ENCODE peak calls at places on chromosome 10, in eight cellular contexts. K is neural progenitor cell; P is hypothalamus; G is AML-193; L is amniotic stem cell; M is nephron progenitor cell; A is activated CD8-positive, alpha-beta T cell treated with anti-CD3 and anti-CD28 coated beads, Interleukin-2, amount 10 ng/mL, durations not matched to agents 7 days and 5 days; Y is ACHN. O is an unnamed sample.

GRCh38 chr10:52742723-52743122 is 29.9 kb downstream of the MBL2 start:
- DNase-seq in K (no peak), P (no peak), G (no peak), L (no peak), M (no peak), A (no peak), Y (no peak), O (no peak)

GRCh38 chr10:427746-428519 is 261.5 kb downstream of the DIP2C start:
- DNase-seq in K (no peak), P (no peak), G (no peak), L (no peak), M (no peak), A (no peak), Y (no peak), O (no peak)

GRCh38 chr10:103493911-103494877 is 689 bp downstream of the NEURL1 start:
- DNase-seq in K (peak; percentile 57), P (no peak), G (no peak), L (no peak), M (peak; percentile 65), A (peak; percentile 63), Y (no peak), O (peak; percentile 63)

GRCh38 chr10:23405540-23405939 is 33.3 kb upstream of the OTUD1 start:
- DNase-seq in K (no peak), P (no peak), G (no peak), L (no peak), M (no peak), A (no peak), Y (no peak), O (peak; percentile 77)

GRCh38 chr10:3955954-3956617 is 171.1 kb upstream of the KLF6 start:
- DNase-seq in K (peak; percentile 36), P (no peak), G (no peak), L (no peak), M (no peak), A (no peak), Y (no peak), O (no peak)

GRCh38 chr10:114274616-114275453 is 35.8 kb downstream of the VWA2 start:
- DNase-seq in K (no peak), P (no peak), G (no peak), L (no peak), M (no peak), A (no peak), Y (no peak), O (no peak)

GRCh38 chr10:86191166-86191565 is 175.4 kb downstream of the GRID1 start:
- DNase-seq in K (no peak), P (no peak), G (no peak), L (no peak), M (no peak), A (no peak), Y (no peak), O (no peak)

GRCh38 chr10:26725837-26726727 is 28.6 kb downstream of the PDSS1 start:
- DNase-seq in K (peak; percentile 52), P (peak; percentile 66), G (peak; percentile 37), L (peak; percentile 35), M (peak; percentile 35), A (peak; percentile 58), Y (peak; percentile 49), O (peak; percentile 4)

GRCh38 chr10:86289577-86289868 is 77.1 kb downstream of the GRID1 start:
- DNase-seq in K (no peak), P (no peak), G (no peak), L (no peak), M (no peak), A (no peak), Y (no peak), O (no peak)

GRCh38 chr10:121804460-121804859 is 123.4 kb downstream of the ATE1 start:
- DNase-seq in K (no peak), P (no peak), G (no peak), L (no peak), M (no peak), A (no peak), Y (no peak), O (no peak)

GRCh38 chr10:63431962-63432797 is 33.6 kb downstream of the JMJD1C start:
- DNase-seq in K (no peak), P (no peak), G (no peak), L (no peak), M (no peak), A (no peak), Y (no peak), O (peak; percentile 45)

GRCh38 chr10:103884681-103885139 is 29.3 kb upstream of the SH3PXD2A start:
- DNase-seq in K (peak; percentile 67), P (no peak), G (peak; percentile 59), L (no peak), M (peak; percentile 52), A (peak; percentile 29), Y (peak; percentile 66), O (peak; percentile 12)

GRCh38 chr10:49080071-49080470 is 35.3 kb downstream of the VSTM4 start:
- DNase-seq in K (no peak), P (no peak), G (no peak), L (no peak), M (no peak), A (peak; percentile 23), Y (no peak), O (no peak)

GRCh38 chr10:132223156-132223590 is 36.4 kb downstream of the DPYSL4 start:
- DNase-seq in K (peak; percentile 91), P (peak; percentile 79), G (peak; percentile 51), L (peak; percentile 71), M (peak; percentile 87), A (peak; percentile 81), Y (peak; percentile 91), O (peak; percentile 14)

GRCh38 chr10:100650693-100651092 is 94.7 kb upstream of the PAX2 start:
- DNase-seq in K (no peak), P (no peak), G (no peak), L (no peak), M (no peak), A (no peak), Y (no peak), O (no peak)

GRCh38 chr10:96390460-96390864 is 31.7 kb upstream of the OPALIN start:
- DNase-seq in K (no peak), P (peak; percentile 84), G (no peak), L (no peak), M (no peak), A (no peak), Y (no peak), O (no peak)

GRCh38 chr10:50883624-50884023 is 1.8 kb downstream of the A1CF start:
- DNase-seq in K (no peak), P (no peak), G (no peak), L (no peak), M (no peak), A (no peak), Y (no peak), O (no peak)

GRCh38 chr10:19815478-19816419 is 483 bp upstream of the PLXDC2 start:
- DNase-seq in K (peak; percentile 93), P (peak; percentile 72), G (peak; percentile 9), L (no peak), M (peak; percentile 79), A (no peak), Y (peak; percentile 82), O (peak; percentile 94)

GRCh38 chr10:49627031-49627430 is 13.2 kb downstream of the CHAT start:
- DNase-seq in K (no peak), P (no peak), G (no peak), L (no peak), M (no peak), A (no peak), Y (no peak), O (no peak)

GRCh38 chr10:47159361-47160228 is 140.4 kb upstream of the GDF10 start:
- DNase-seq in K (no peak), P (no peak), G (no peak), L (no peak), M (no peak), A (no peak), Y (no peak), O (no peak)

GRCh38 chr10:59847326-59847725 is 59.0 kb downstream of the CCDC6 start:
- DNase-seq in K (peak; percentile 79), P (no peak), G (no peak), L (no peak), M (no peak), A (no peak), Y (no peak), O (no peak)

GRCh38 chr10:6296456-6297214 is 93.9 kb downstream of the PFKFB3 start:
- DNase-seq in K (no peak), P (no peak), G (no peak), L (no peak), M (no peak), A (no peak), Y (no peak), O (no peak)

GRCh38 chr10:122282253-122282671 is 11.2 kb downstream of the BTBD16 start:
- DNase-seq in K (no peak), P (no peak), G (no peak), L (no peak), M (no peak), A (no peak), Y (peak; percentile 39), O (no peak)

GRCh38 chr10:113326160-113327111 is 226.4 kb upstream of the HABP2 start:
- DNase-seq in K (peak; percentile 70), P (no peak), G (peak; percentile 8), L (peak; percentile 81), M (no peak), A (no peak), Y (peak; percentile 90), O (no peak)

GRCh38 chr10:93383562-93383981 is 98.6 kb downstream of the MYOF start:
- DNase-seq in K (no peak), P (no peak), G (no peak), L (peak; percentile 84), M (no peak), A (no peak), Y (no peak), O (peak; percentile 91)

GRCh38 chr10:61821153-61821552 is 80.3 kb upstream of the ARID5B start:
- DNase-seq in K (no peak), P (no peak), G (no peak), L (no peak), M (no peak), A (no peak), Y (peak; percentile 70), O (no peak)

GRCh38 chr10:128628252-128628651 is 502.0 kb upstream of the MKI67 start:
- DNase-seq in K (no peak), P (no peak), G (no peak), L (no peak), M (no peak), A (no peak), Y (no peak), O (no peak)

GRCh38 chr10:96840841-96841518 is 8.9 kb downstream of the LCOR start:
- DNase-seq in K (no peak), P (no peak), G (peak; percentile 64), L (no peak), M (no peak), A (no peak), Y (peak; percentile 53), O (peak; percentile 81)

GRCh38 chr10:102675887-102676616 is 31.8 kb downstream of the TRIM8 start:
- DNase-seq in K (peak; percentile 77), P (no peak), G (peak; percentile 69), L (peak; percentile 71), M (peak; percentile 30), A (no peak), Y (peak; percentile 91), O (no peak)

GRCh38 chr10:129467346-129468119 is 492 bp downstream of the MGMT start:
- DNase-seq in K (no peak), P (peak; percentile 36), G (peak; percentile 3), L (no peak), M (no peak), A (peak; percentile 22), Y (peak; percentile 17), O (no peak)

GRCh38 chr10:26799342-26799741 is 61.4 kb downstream of the ABI1 start:
- DNase-seq in K (no peak), P (no peak), G (no peak), L (no peak), M (no peak), A (no peak), Y (no peak), O (no peak)

GRCh38 chr10:110421512-110422138 is 76.1 kb upstream of the DUSP5 start:
- DNase-seq in K (no peak), P (no peak), G (no peak), L (no peak), M (no peak), A (no peak), Y (no peak), O (no peak)